ENCODE peak calls at places on chromosomes 13 and 19, in nine cellular contexts. D, W, K, E, Y, Z, O, X and J are unnamed samples.
A peak's percentile ranks its signal among the peaks of the same experiment; 100 is the strongest.

GRCh38 chr19:15122331-15123030 is 15.3 kb downstream of the SYDE1 start:
- DNase-seq in D (no peak), W (no peak), K (no peak), E (no peak), Y (no peak), Z (no peak), O (no peak), X (no peak), J (no peak)

GRCh38 chr13:33110713-33111413 is 94.6 kb downstream of the KL start:
- DNase-seq in D (no peak), W (no peak), K (peak; percentile 38), E (peak; percentile 28), Y (no peak), Z (no peak), O (peak; percentile 40), X (no peak), J (no peak)

GRCh38 chr13:46535822-46536221 is 17.1 kb upstream of the LRCH1 start:
- DNase-seq in D (no peak), W (peak; percentile 30), K (no peak), E (no peak), Y (no peak), Z (no peak), O (no peak), X (no peak), J (no peak)

GRCh38 chr13:20125783-20126165 is 35.1 kb downstream of the GJA3 start:
- DNase-seq in D (no peak), W (no peak), K (no peak), E (no peak), Y (no peak), Z (no peak), O (no peak), X (no peak), J (no peak)

GRCh38 chr19:5407356-5407755 is 47.9 kb upstream of the ZNRF4 start:
- DNase-seq in D (no peak), W (peak; percentile 29), K (no peak), E (no peak), Y (peak; percentile 32), Z (no peak), O (no peak), X (peak; percentile 36), J (no peak)

GRCh38 chr13:112078216-112078615 is 11.3 kb downstream of the SOX1 start:
- DNase-seq in D (no peak), W (no peak), K (no peak), E (no peak), Y (no peak), Z (no peak), O (no peak), X (no peak), J (no peak)

GRCh38 chr13:88656751-88657150 is 985.6 kb downstream of the SLITRK5 start:
- DNase-seq in D (no peak), W (peak; percentile 49), K (no peak), E (no peak), Y (no peak), Z (no peak), O (no peak), X (no peak), J (no peak)

GRCh38 chr19:38224014-38224862 is at the start of gene DPF1:
- DNase-seq in D (peak; percentile 69), W (peak; percentile 74), K (peak; percentile 95), E (no peak), Y (peak; percentile 70), Z (no peak), O (no peak), X (peak; percentile 90), J (no peak)

GRCh38 chr19:30154410-30154809 is 212.4 kb downstream of the URI1 start:
- DNase-seq in D (no peak), W (no peak), K (no peak), E (no peak), Y (no peak), Z (no peak), O (no peak), X (no peak), J (no peak)

GRCh38 chr19:49932041-49932451 is 2.7 kb upstream of the NUP62 start:
- DNase-seq in D (no peak), W (no peak), K (no peak), E (no peak), Y (no peak), Z (no peak), O (no peak), X (peak; percentile 84), J (no peak)

GRCh38 chr13:98997051-98997730 is 19.3 kb upstream of the DOCK9 start:
- DNase-seq in D (no peak), W (no peak), K (no peak), E (no peak), Y (no peak), Z (no peak), O (no peak), X (no peak), J (no peak)

GRCh38 chr13:39599842-39600241 is 3.2 kb downstream of the LHFPL6 start:
- DNase-seq in D (no peak), W (no peak), K (no peak), E (no peak), Y (no peak), Z (peak; percentile 38), O (no peak), X (no peak), J (no peak)

GRCh38 chr19:37009871-37010270 is 68.4 kb upstream of the ZNF420 start:
- DNase-seq in D (no peak), W (no peak), K (no peak), E (no peak), Y (no peak), Z (no peak), O (no peak), X (no peak), J (no peak)

GRCh38 chr13:107870400-107870799 is 344.9 kb downstream of the LIG4 start:
- DNase-seq in D (no peak), W (no peak), K (no peak), E (no peak), Y (no peak), Z (no peak), O (no peak), X (no peak), J (no peak)

GRCh38 chr13:95354680-95355487 is 53.6 kb upstream of the ABCC4 start:
- DNase-seq in D (no peak), W (no peak), K (no peak), E (no peak), Y (no peak), Z (no peak), O (no peak), X (no peak), J (no peak)

GRCh38 chr13:80755925-80756324 is 415.0 kb upstream of the SPRY2 start:
- DNase-seq in D (no peak), W (no peak), K (no peak), E (no peak), Y (no peak), Z (no peak), O (no peak), X (no peak), J (no peak)

GRCh38 chr13:64928704-64929499 is 2301.2 kb downstream of the PCDH9 start:
- DNase-seq in D (no peak), W (peak; percentile 55), K (peak; percentile 12), E (no peak), Y (peak; percentile 88), Z (peak; percentile 8), O (no peak), X (peak; percentile 40), J (no peak)

DNA sequence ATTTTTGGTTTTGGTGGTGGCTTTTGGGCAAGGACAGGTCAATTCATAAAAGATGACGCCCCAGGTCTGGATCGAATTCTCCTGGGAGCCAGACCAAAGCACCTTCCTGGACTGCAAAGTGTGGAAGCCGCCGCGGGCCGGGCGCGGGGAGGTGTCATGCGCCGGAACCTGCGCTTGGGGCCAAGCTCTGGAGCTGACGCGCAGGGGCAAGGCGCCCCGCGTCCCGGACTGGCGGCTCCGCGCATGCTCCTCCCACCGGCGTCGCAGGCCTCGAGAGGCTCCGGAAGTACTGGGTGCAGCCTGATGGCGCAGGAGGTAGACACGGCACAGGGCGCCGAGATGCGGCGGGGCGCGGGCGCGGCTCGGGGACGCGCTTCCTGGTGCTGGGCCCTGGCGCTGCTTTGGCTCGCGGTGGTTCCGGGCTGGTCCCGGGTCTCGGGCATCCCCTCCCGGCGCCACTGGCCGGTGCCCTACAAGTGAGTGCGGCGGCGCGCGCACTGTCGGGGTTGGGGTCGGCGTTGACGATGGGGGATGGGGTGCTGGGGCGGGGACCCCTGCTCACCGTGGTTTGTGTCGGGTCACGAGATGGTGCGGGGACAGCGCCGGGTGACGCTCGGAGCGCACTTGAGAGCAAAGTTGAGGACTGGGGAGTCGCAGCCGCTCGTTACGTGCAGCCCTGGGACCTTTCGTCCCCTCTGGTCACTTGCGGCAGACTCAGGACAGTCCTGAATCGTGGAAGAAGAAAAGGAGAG is at the start of gene CLN5:
- DNase-seq in D (peak; percentile 90), W (peak; percentile 92), K (peak; percentile 97), E (peak; percentile 90), Y (peak; percentile 91), Z (peak; percentile 58), O (peak; percentile 80), X (peak; percentile 86), J (peak; percentile 94)
- TF ChIP-seq CTCF in D (no peak), W (no peak), K (no peak), E (no peak), Y (peak; percentile 21), Z (no peak), O (peak; percentile 66), X (no peak), J (no peak)

GRCh38 chr19:18160792-18161690 is 8.1 kb downstream of the PIK3R2 start:
- DNase-seq in D (peak; percentile 65), W (peak; percentile 69), K (peak; percentile 94), E (peak; percentile 54), Y (peak; percentile 21), Z (no peak), O (peak; percentile 51), X (peak; percentile 80), J (peak; percentile 58)
- TF ChIP-seq CTCF in D (peak; percentile 64), W (peak; percentile 57), K (peak; percentile 100), E (peak; percentile 58), Y (peak; percentile 78), Z (peak; percentile 30), O (peak; percentile 91), X (peak; percentile 99), J (peak; percentile 24)

DNA sequence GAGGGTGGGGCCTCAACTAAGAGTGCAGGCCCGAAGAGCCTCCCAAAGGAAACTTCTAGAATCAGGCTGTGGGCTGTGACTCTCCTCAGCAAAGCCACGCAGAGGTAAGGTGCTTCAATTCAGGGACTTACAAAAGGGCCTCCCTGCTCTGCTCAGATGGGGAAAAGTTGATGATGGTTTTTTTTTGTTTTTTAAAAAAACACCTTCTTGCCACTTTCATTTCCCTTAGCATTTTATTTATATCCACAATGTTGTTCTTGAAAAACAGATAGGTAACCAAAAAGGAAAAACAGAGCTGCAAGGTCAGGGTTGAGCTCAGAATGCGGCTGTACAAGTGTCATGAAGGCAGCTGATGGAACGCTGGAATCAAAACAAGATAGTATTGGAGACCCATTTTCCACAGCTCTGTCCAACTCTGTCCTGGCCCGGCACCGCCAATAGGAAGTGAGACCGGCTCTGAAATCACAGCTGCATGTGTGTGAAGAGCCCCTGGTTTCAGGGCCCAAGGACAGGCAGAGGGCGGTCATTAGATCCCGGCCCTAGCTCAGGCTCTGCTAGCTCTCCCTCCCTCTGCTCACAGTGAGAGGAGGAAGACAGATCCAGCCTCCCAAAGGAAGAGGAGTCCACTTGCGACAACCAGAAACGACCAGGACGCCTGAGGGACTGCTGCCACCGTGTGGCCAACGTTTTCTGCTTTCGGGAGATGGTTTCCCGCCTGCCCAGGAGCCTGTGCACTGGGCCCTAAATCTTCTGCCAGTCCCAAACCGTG is 58.3 kb downstream of the KLF2 start:
- DNase-seq in D (peak; percentile 80), W (peak; percentile 72), K (peak; percentile 81), E (peak; percentile 74), Y (peak; percentile 75), Z (peak; percentile 66), O (peak; percentile 92), X (peak; percentile 72), J (peak; percentile 92)
- TF ChIP-seq CTCF in D (peak; percentile 81), W (peak; percentile 59), K (peak; percentile 77), E (peak; percentile 85), Y (peak; percentile 92), Z (peak; percentile 91), O (peak; percentile 96), X (peak; percentile 80), J (peak; percentile 95)

GRCh38 chr19:3575260-3575741 is 2.6 kb downstream of the HMG20B start:
- DNase-seq in D (peak; percentile 45), W (peak; percentile 79), K (no peak), E (no peak), Y (no peak), Z (no peak), O (no peak), X (no peak), J (no peak)
- TF ChIP-seq CTCF in D (peak; percentile 24), W (peak; percentile 28), K (no peak), E (no peak), Y (peak; percentile 54), Z (peak; percentile 39), O (no peak), X (peak; percentile 37), J (no peak)